ENCODE peak calls at places on chromosomes 16 and 17, in five cellular contexts. Y is Peyer's patch, W is aorta, T is PC-9, J is stomach. K is an unnamed sample. For H3K27me3, the result is how much of the 10 kb centered on the place peaks cover.

GRCh38 chr16:84207869-84208268 is 16.9 kb downstream of the ADAD2 start:
- DNase-seq in Y (no peak), W (no peak), T (no peak), J (no peak), K (no peak)

GRCh38 chr16:58509256-58510096 is 5.8 kb upstream of the SETD6 start:
- DNase-seq in Y (peak), W (no peak), T (no peak), J (peak), K (peak)

GRCh38 chr16:56115817-56116576 is 75.3 kb upstream of the GNAO1 start:
- DNase-seq in Y (no peak), W (no peak), T (no peak), J (no peak), K (no peak)

GRCh38 chr16:80407265-80407987 is 133.4 kb upstream of the DYNLRB2 start:
- DNase-seq in Y (no peak), W (no peak), T (no peak), J (no peak), K (peak)

GRCh38 chr16:53154513-53154912 is 99.7 kb downstream of the CHD9 start:
- DNase-seq in Y (no peak), W (no peak), T (no peak), J (no peak), K (no peak)

GRCh38 chr16:84138824-84139627 is 6.0 kb downstream of the HSDL1 start:
- DNase-seq in Y (no peak), W (no peak), T (peak), J (peak), K (no peak)

GRCh38 chr16:12406840-12407690 is 396.6 kb downstream of the CPPED1 start:
- DNase-seq in Y (no peak), W (no peak), T (peak), J (no peak), K (no peak)

GRCh38 chr16:4384497-4384896 is 12.8 kb downstream of the VASN start:
- DNase-seq in Y (no peak), W (peak), T (no peak), J (no peak), K (peak)

GRCh38 chr17:46159686-46160085 is 33.5 kb downstream of the KANSL1 start:
- DNase-seq in Y (no peak), W (no peak), T (no peak), J (no peak), K (no peak)

GRCh38 chr17:68398731-68399637 is 58.3 kb downstream of the WIPI1 start:
- DNase-seq in Y (peak), W (peak), T (peak), J (peak), K (peak)

GRCh38 chr16:88527186-88527936 is 42.8 kb upstream of the ZC3H18 start:
- DNase-seq in Y (peak), W (no peak), T (no peak), J (peak), K (peak)

GRCh38 chr17:78862073-78863023 is 21.7 kb upstream of the USP36 start:
- DNase-seq in Y (peak), W (peak), T (peak), J (peak), K (no peak)

GRCh38 chr16:86809458-86809955 is 231.2 kb downstream of the FOXL1 start:
- DNase-seq in Y (no peak), W (no peak), T (no peak), J (no peak), K (no peak)

GRCh38 chr17:34781071-34781470 is 180.2 kb downstream of the CCT6B start:
- DNase-seq in Y (no peak), W (no peak), T (no peak), J (no peak), K (no peak)

GRCh38 chr17:30530346-30531025 is 53.3 kb downstream of the GOSR1 start:
- DNase-seq in Y (no peak), W (no peak), T (no peak), J (no peak), K (no peak)

GRCh38 chr17:53655591-53655990 is 167.1 kb upstream of the KIF2B start:
- DNase-seq in Y (no peak), W (no peak), T (no peak), J (no peak), K (no peak)

GRCh38 chr17:8155341-8156173 is 3.4 kb upstream of the PER1 start:
- DNase-seq in Y (no peak), W (peak), T (no peak), J (peak), K (no peak)

GRCh38 chr17:16486373-16487250 is 5.4 kb downstream of the LRRC75A start:
- DNase-seq in Y (peak), W (peak), T (no peak), J (peak), K (peak)

GRCh38 chr17:60153606-60154355 is 4.0 kb downstream of the CA4 start:
- DNase-seq in Y (no peak), W (peak), T (no peak), J (no peak), K (no peak)

GRCh38 chr16:1564325-1564724 is 30.9 kb downstream of the TMEM204 start:
- DNase-seq in Y (no peak), W (no peak), T (no peak), J (no peak), K (no peak)

GRCh38 chr17:1227917-1228751 is 42.1 kb upstream of the BHLHA9 start:
- DNase-seq in Y (peak), W (peak), T (no peak), J (no peak), K (peak)

GRCh38 chr17:20300399-20301037 is 166.8 kb downstream of the LGALS9B start:
- DNase-seq in Y (no peak), W (no peak), T (no peak), J (no peak), K (no peak)

GRCh38 chr17:80480248-80480647 is 3.8 kb upstream of the NPTX1 start:
- DNase-seq in Y (no peak), W (no peak), T (no peak), J (no peak), K (no peak)

GRCh38 chr17:80477647-80478478 is 1.5 kb upstream of the NPTX1 start:
- DNase-seq in Y (no peak), W (no peak), T (no peak), J (no peak), K (no peak)

GRCh38 chr17:80476877-80477646 is 655 bp upstream of the NPTX1 start:
- DNase-seq in Y (no peak), W (no peak), T (no peak), J (no peak), K (no peak)

GRCh38 chr17:80478487-80479245 is 2.3 kb upstream of the NPTX1 start:
- DNase-seq in Y (no peak), W (no peak), T (no peak), J (no peak), K (no peak)

GRCh38 chr17:80479246-80479566 is 2.8 kb upstream of the NPTX1 start:
- DNase-seq in Y (no peak), W (no peak), T (no peak), J (no peak), K (no peak)
- H3K27me3 ChIP-seq in Y (half or more), W (under half), T (under half), J (half or more), K (under half)

GRCh38 chr17:48537316-48537715 is 6.5 kb upstream of the HOXB1 start:
- DNase-seq in Y (no peak), W (no peak), T (no peak), J (no peak), K (no peak)
- H3K27me3 ChIP-seq in Y (under half), W (under half), T (under half), J (under half), K (under half)

DNA sequence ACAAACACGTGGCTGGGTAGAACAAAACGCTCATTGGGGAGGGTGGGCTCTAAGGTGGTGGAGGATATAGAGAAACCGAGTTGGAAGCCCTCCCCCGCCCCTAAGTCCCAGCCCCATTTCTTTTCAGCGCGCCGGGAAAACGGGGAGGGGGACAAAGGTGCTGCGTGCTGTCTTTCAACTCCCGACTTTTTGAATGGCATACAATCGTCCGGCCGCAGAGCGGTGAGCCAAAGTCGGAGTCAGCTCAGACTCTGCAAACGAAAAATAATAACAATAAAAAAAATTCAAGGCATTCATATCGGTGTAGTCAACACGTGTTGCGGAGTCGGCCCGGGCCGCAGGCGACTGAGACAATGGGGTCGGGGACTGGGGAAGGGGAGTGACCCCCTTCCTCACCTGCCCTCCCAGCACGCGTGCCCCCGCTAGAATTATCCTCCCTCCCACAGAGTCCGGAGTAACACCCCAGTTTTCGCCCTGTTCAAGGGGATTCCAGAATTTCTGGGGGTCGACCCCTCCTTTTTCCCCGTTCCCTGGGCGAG is 1.8 kb upstream of the IGF2BP1 start:
- DNase-seq in Y (no peak), W (no peak), T (no peak), J (no peak), K (no peak)
- H3K27me3 ChIP-seq in Y (half or more), W (under half), T (under half), J (half or more), K (half or more)

GRCh38 chr17:74568116-74568873 is 986 bp upstream of the CD300H start:
- DNase-seq in Y (no peak), W (no peak), T (no peak), J (no peak), K (no peak)

GRCh38 chr17:74563358-74563757 is 4.0 kb downstream of the CD300H start:
- DNase-seq in Y (no peak), W (no peak), T (no peak), J (no peak), K (no peak)

GRCh38 chr17:74567397-74567796 is at the start of gene CD300H:
- DNase-seq in Y (no peak), W (peak), T (no peak), J (no peak), K (no peak)

GRCh38 chr17:74566132-74566753 is 1.1 kb downstream of the CD300H start:
- DNase-seq in Y (peak), W (no peak), T (no peak), J (peak), K (no peak)

GRCh38 chr17:74565116-74565515 is 2.2 kb downstream of the CD300H start:
- DNase-seq in Y (no peak), W (no peak), T (no peak), J (no peak), K (no peak)
- H3K27me3 ChIP-seq in Y (under half), W (under half), T (half or more), J (under half), K (under half)

GRCh38 chr16:67969286-67970039 is 1.0 kb upstream of the SLC12A4 start:
- DNase-seq in Y (no peak), W (no peak), T (no peak), J (no peak), K (no peak)
- H3K27me3 ChIP-seq in Y (under half), W (under half), T (under half), J (under half), K (under half)

K was measured in right lobe of liver.